ENCODE peak calls at places on chromosomes 1 and 21, in five cellular contexts. D, P, Y, I and X are unnamed samples.

GRCh38 chr1:173440430-173440829 is 36.7 kb upstream of the PRDX6 start:
- DNase-seq in D (no peak), P (no peak), Y (no peak), I (no peak), X (no peak)

GRCh38 chr1:172905452-172905851 is 145.3 kb downstream of the TNFSF18 start:
- DNase-seq in D (no peak), P (no peak), Y (peak), I (no peak), X (no peak)

GRCh38 chr1:68270993-68271392 is 38.7 kb upstream of the WLS start:
- DNase-seq in D (no peak), P (no peak), Y (no peak), I (no peak), X (no peak)

GRCh38 chr21:16579538-16579937 is 849.8 kb downstream of the USP25 start:
- DNase-seq in D (no peak), P (no peak), Y (peak), I (no peak), X (no peak)

GRCh38 chr21:14545906-14546480 is at the start of gene SAMSN1:
- DNase-seq in D (peak), P (no peak), Y (no peak), I (no peak), X (no peak)

GRCh38 chr1:174990382-174990999 is 9.3 kb upstream of the CACYBP start:
- DNase-seq in D (no peak), P (no peak), Y (peak), I (no peak), X (no peak)

GRCh38 chr1:199723557-199723956 is 304.0 kb upstream of the NR5A2 start:
- DNase-seq in D (no peak), P (no peak), Y (peak), I (no peak), X (no peak)

GRCh38 chr1:70382682-70383081 is 28.2 kb upstream of the ANKRD13C start:
- DNase-seq in D (peak), P (no peak), Y (no peak), I (no peak), X (no peak)

GRCh38 chr1:59697138-59697811 is 117.5 kb upstream of the HOOK1 start:
- DNase-seq in D (no peak), P (no peak), Y (no peak), I (no peak), X (no peak)

GRCh38 chr1:20115916-20116315 is 3.4 kb downstream of the PLA2G2D start:
- DNase-seq in D (no peak), P (no peak), Y (no peak), I (no peak), X (no peak)

GRCh38 chr1:25692560-25692959 is 76.0 kb downstream of the MAN1C1 start:
- DNase-seq in D (peak), P (peak), Y (no peak), I (no peak), X (no peak)

GRCh38 chr1:114756949-114757454 is 782 bp downstream of the CSDE1 start:
- DNase-seq in D (no peak), P (peak), Y (peak), I (no peak), X (no peak)

GRCh38 chr1:59511476-59512465 is 214.9 kb downstream of the FGGY start:
- DNase-seq in D (no peak), P (no peak), Y (peak), I (no peak), X (no peak)

GRCh38 chr1:10776206-10776905 is 20.1 kb downstream of the CASZ1 start:
- DNase-seq in D (no peak), P (no peak), Y (no peak), I (no peak), X (no peak)

GRCh38 chr1:183493540-183494245 is 21.4 kb downstream of the SMG7 start:
- DNase-seq in D (no peak), P (no peak), Y (no peak), I (no peak), X (no peak)

DNA sequence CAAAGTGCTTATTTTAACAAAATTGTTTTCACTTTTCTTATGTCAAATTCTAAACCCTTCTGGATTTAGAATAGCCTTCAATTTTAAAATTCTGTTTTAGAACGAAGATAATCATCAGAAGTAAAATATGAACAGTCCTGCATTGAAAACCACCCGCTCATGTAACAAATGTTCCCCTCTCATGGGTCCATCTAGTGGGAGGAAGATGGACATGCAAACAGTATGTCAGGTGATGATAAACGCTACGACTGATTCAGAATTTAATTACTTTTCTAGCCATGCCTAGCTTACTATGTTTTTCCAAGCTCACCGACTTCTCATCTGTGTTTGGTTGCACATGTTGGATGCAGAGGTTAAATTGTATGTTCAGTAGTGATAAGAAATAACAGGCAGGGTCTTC is 23.5 kb downstream of the SOD1 start:
- DNase-seq in D (no peak), P (no peak), Y (no peak), I (no peak), X (no peak)
- TF ChIP-seq CTCF in D (no peak), P (no peak), Y (no peak), I (no peak), X (no peak)

DNA sequence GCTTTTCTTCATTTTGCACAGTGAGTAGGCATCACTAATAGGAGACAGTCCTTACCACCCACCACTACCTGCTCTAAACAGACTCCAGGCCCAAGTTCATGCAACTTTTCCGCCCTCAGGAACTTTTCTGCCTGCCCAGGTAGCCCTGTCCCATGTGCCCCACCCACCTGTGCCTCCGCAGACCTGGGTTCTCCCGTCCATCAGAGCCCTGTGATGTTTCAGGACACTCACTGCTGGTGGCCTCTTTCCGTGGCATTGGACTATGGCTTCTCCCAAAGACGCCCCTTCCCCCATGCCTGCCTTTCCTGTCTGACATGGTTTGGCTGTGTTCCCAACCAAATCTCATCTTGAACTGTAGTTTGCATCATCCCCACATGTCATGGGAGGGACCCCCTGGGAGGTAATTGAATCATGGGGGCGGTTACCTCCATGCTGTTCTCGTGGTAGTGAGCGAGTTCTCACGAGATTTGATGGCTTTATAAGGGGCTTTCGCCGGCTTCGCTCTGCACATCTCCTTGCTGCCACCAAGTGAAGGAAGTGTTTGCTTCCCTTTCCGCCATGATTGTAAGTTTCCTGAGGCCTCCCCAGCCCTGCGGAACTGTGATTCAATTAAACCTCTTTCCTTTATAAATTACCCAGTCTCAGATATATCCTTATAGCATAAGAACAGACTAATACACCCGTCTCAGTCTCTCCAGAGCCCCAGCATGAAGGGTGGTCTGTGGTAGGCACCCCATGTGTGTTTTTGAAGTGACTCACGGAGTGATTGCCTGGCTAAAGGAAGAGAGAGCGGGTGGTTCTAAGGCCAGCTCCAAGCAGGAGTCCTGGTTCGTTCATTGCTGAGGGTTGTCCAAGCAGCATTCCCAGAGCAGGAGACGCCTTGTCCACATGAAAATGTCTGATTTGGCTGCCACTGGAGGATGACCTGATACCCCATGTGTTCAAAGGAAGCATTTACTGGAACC is 86.0 kb upstream of the ZBTB40 start:
- DNase-seq in D (no peak), P (no peak), Y (peak), I (no peak), X (no peak)
- TF ChIP-seq CTCF in D (no peak), P (no peak), Y (no peak), I (no peak), X (no peak)

GRCh38 chr21:43728467-43729390 is 9.8 kb downstream of the PDXK start:
- DNase-seq in D (peak), P (peak), Y (peak), I (peak), X (peak)
- TF ChIP-seq CTCF in D (no peak), P (peak), Y (no peak), I (peak), X (peak)

GRCh38 chr1:91510754-91511153 is 10.1 kb downstream of the CDC7 start:
- DNase-seq in D (no peak), P (no peak), Y (no peak), I (no peak), X (no peak)

GRCh38 chr1:91511386-91511785 is 10.7 kb downstream of the CDC7 start:
- DNase-seq in D (no peak), P (no peak), Y (peak), I (no peak), X (no peak)

GRCh38 chr1:91507330-91507729 is 6.7 kb downstream of the CDC7 start:
- DNase-seq in D (no peak), P (no peak), Y (no peak), I (no peak), X (no peak)

GRCh38 chr1:91515994-91516393 is 15.3 kb downstream of the CDC7 start:
- DNase-seq in D (no peak), P (no peak), Y (no peak), I (no peak), X (no peak)

GRCh38 chr1:91513160-91513559 is 12.5 kb downstream of the CDC7 start:
- DNase-seq in D (no peak), P (no peak), Y (peak), I (no peak), X (no peak)
- TF ChIP-seq CTCF in D (no peak), P (peak), Y (peak), I (peak), X (peak)

DNA sequence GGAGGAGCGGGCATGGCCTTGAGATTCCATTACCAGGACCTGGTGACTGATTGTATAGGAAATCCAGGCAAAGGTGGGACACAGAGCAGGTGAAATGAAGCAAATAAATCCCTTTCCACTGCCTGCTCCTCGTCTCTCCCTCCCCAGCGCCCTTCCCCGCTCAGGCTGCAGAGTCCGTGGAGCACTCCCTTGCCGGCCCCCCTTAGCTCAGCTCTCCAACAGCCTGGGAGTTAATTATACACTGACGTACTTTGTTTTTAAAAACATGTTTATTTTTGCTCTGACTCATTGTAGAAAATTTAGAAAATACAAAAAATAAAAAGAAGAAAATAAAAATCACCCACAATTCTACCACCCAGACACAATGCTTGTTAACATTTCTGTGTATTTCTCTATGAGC is 61.7 kb downstream of the LGR6 start:
- DNase-seq in D (no peak), P (no peak), Y (no peak), I (no peak), X (no peak)
- TF ChIP-seq CTCF in D (no peak), P (no peak), Y (no peak), I (no peak), X (no peak)

GRCh38 chr21:45011426-45011825 is 63.0 kb upstream of the ADARB1 start:
- DNase-seq in D (no peak), P (peak), Y (no peak), I (no peak), X (no peak)

GRCh38 chr21:45010860-45011259 is 63.5 kb upstream of the ADARB1 start:
- DNase-seq in D (no peak), P (peak), Y (no peak), I (no peak), X (no peak)

GRCh38 chr21:45013271-45013841 is 61.0 kb upstream of the ADARB1 start:
- DNase-seq in D (no peak), P (no peak), Y (no peak), I (no peak), X (no peak)

GRCh38 chr21:45012661-45013270 is 61.6 kb upstream of the ADARB1 start:
- DNase-seq in D (no peak), P (no peak), Y (no peak), I (no peak), X (no peak)

GRCh38 chr21:45011911-45012660 is 62.3 kb upstream of the ADARB1 start:
- DNase-seq in D (no peak), P (peak), Y (peak), I (peak), X (peak)
- TF ChIP-seq CTCF in D (no peak), P (no peak), Y (no peak), I (no peak), X (peak)

DNA sequence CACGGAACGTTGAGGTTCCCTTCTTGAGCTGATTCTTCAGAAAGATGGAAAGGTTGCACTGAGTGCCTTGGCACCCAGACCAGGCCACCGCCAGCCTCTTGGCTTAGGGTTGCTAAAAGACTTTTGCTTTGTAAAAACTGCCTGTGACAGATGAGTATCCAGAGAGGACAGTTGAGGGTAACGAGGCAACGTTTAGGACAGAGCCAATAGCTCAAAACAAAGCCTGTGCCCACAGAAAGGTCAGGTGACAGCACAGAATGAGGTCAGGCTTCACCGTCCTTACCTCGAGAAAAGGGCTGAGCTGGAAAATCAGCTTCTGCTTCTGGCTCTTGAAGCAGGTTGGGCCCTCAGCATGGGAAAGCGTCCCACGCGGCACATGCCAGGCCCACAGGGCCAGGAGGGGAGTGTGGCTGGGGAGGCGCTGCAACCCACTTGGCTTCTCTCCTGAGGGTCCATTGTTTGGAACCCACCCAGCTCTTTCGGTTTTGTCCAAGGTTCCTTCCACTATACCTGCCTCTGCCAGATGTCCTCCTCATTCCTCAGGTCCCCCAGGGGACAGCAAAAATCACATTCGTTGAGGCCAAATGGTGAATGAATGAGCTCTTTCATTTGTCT is 55.5 kb downstream of the SCCPDH start:
- DNase-seq in D (no peak), P (no peak), Y (no peak), I (no peak), X (no peak)
- TF ChIP-seq CTCF in D (no peak), P (no peak), Y (no peak), I (no peak), X (no peak)

GRCh38 chr1:237799762-237800474 is 90.8 kb downstream of the ZP4 start:
- DNase-seq in D (peak), P (peak), Y (peak), I (no peak), X (no peak)
- TF ChIP-seq CTCF in D (no peak), P (peak), Y (peak), I (no peak), X (no peak)